ENCODE peak calls at places on chromosome 12, in seven cellular contexts. Z is fibroblast of pulmonary artery; G is stimulated activated CD8-positive, alpha-beta memory T cell treated with anti-CD3 and anti-CD28 coated beads, Interleukin-15, amount 100 ng/mL, for 1 hour; B is NCI-H345; W is NCI-H2029; Y is memory B cell; A is testis. C is an unnamed sample.

GRCh38 chr12:46858368-46858767 is 32.6 kb upstream of the SLC38A4 start:
- DNase-seq in Z (no peak), Y (no peak), B (no peak), G (no peak), A (no peak), W (no peak), C (no peak)

GRCh38 chr12:108798551-108799221 is 58.7 kb downstream of the SSH1 start:
- DNase-seq in Z (peak; percentile 65), W (no peak), B (no peak), G (no peak), Y (no peak), A (no peak), C (no peak)

GRCh38 chr12:46550266-46550879 is 177.8 kb upstream of the SLC38A2 start:
- DNase-seq in B (no peak), Z (no peak), Y (no peak), G (no peak), A (no peak), W (no peak), C (no peak)

GRCh38 chr12:101552277-101552676 is 42.5 kb upstream of the MYBPC1 start:
- DNase-seq in Y (no peak), B (no peak), A (no peak), G (no peak), W (no peak), Z (peak; percentile 33), C (no peak)

GRCh38 chr12:101828463-101829196 is 2.1 kb downstream of the GNPTAB start:
- DNase-seq in W (peak; percentile 60), A (no peak), Z (no peak), G (no peak), B (no peak), Y (no peak), C (no peak)

GRCh38 chr12:127280393-127281275 is 986.3 kb upstream of the TMEM132C start:
- DNase-seq in B (no peak), W (peak; percentile 36), Y (peak; percentile 13), G (peak; percentile 15), Z (no peak), A (peak; percentile 82), C (no peak)

GRCh38 chr12:22276846-22277245 is 57.7 kb downstream of the ST8SIA1 start:
- DNase-seq in G (no peak), B (no peak), W (no peak), A (no peak), Z (no peak), Y (no peak), C (no peak)

GRCh38 chr12:13101854-13102375 is 1.6 kb downstream of the GSG1 start:
- DNase-seq in Y (no peak), G (no peak), A (no peak), W (no peak), Z (no peak), B (peak; percentile 66), C (no peak)

GRCh38 chr12:9244894-9245293 is 36.7 kb upstream of the PZP start:
- DNase-seq in G (no peak), W (no peak), Z (no peak), B (no peak), A (peak; percentile 40), Y (no peak), C (no peak)

GRCh38 chr12:26617513-26617912 is 215.5 kb downstream of the ITPR2 start:
- DNase-seq in Z (no peak), G (no peak), B (no peak), Y (no peak), A (no peak), W (no peak), C (no peak)

GRCh38 chr12:38919191-38919590 is 13.8 kb upstream of the CPNE8 start:
- DNase-seq in Y (no peak), B (no peak), Z (no peak), G (no peak), W (no peak), A (no peak), C (no peak)